ENCODE peak calls at places on chromosomes 16 and 17, in five cellular contexts. Z is spleen, C is tibial nerve, X is HCT116, Y is body of pancreas. O is an unnamed sample.

GRCh38 chr16:55037051-55037450 is 106.4 kb downstream of the IRX5 start:
- DNase-seq in Z (no peak), C (no peak), X (no peak), Y (no peak), O (no peak)

GRCh38 chr17:76726766-76727718 is at the start of gene METTL23:
- DNase-seq in Z (peak; percentile 97), C (peak; percentile 71), X (no peak), Y (peak; percentile 88), O (peak; percentile 92)

GRCh38 chr17:45895304-45895968 is 1.1 kb downstream of the MAPT start:
- DNase-seq in Z (no peak), C (no peak), X (no peak), Y (peak; percentile 20), O (no peak)

GRCh38 chr17:72311004-72311403 is 190.2 kb downstream of the SOX9 start:
- DNase-seq in Z (no peak), C (no peak), X (no peak), Y (no peak), O (no peak)

GRCh38 chr16:71666264-71666663 is 40.3 kb downstream of the MARVELD3 start:
- DNase-seq in Z (no peak), C (no peak), X (no peak), Y (no peak), O (no peak)

GRCh38 chr17:82772026-82772425 is 20.2 kb downstream of the TBCD start:
- DNase-seq in Z (no peak), C (no peak), X (no peak), Y (peak; percentile 51), O (no peak)

GRCh38 chr16:49513040-49513439 is 139.4 kb downstream of the C16orf78 start:
- DNase-seq in Z (peak; percentile 41), C (no peak), X (no peak), Y (no peak), O (no peak)

GRCh38 chr17:47872019-47872650 is 21.2 kb upstream of the SP6 start:
- DNase-seq in Z (peak; percentile 33), C (no peak), X (no peak), Y (no peak), O (no peak)

GRCh38 chr16:74232831-74233465 is 63.7 kb upstream of the PSMD7 start:
- DNase-seq in Z (no peak), C (no peak), X (no peak), Y (no peak), O (no peak)

GRCh38 chr16:30350134-30350871 is 4.8 kb downstream of the CD2BP2 start:
- DNase-seq in Z (peak; percentile 6), C (no peak), X (no peak), Y (no peak), O (no peak)

GRCh38 chr17:8117980-8118768 is at the start of gene ALOXE3:
- DNase-seq in Z (peak; percentile 81), C (no peak), X (peak; percentile 84), Y (peak; percentile 42), O (no peak)

GRCh38 chr16:57187508-57187854 is 1.4 kb downstream of the RSPRY1 start:
- DNase-seq in Z (no peak), C (no peak), X (no peak), Y (peak; percentile 26), O (no peak)

GRCh38 chr16:22204091-22204655 is 1.9 kb upstream of the EEF2K start:
- DNase-seq in Z (no peak), C (no peak), X (no peak), Y (no peak), O (no peak)

GRCh38 chr16:89581861-89582563 is 6.5 kb downstream of the CPNE7 start:
- DNase-seq in Z (peak; percentile 68), C (no peak), X (no peak), Y (peak; percentile 47), O (no peak)

GRCh38 chr16:88451586-88452484 is 1.2 kb upstream of the ZFPM1 start:
- DNase-seq in Z (no peak), C (no peak), X (peak; percentile 36), Y (no peak), O (no peak)

DNA sequence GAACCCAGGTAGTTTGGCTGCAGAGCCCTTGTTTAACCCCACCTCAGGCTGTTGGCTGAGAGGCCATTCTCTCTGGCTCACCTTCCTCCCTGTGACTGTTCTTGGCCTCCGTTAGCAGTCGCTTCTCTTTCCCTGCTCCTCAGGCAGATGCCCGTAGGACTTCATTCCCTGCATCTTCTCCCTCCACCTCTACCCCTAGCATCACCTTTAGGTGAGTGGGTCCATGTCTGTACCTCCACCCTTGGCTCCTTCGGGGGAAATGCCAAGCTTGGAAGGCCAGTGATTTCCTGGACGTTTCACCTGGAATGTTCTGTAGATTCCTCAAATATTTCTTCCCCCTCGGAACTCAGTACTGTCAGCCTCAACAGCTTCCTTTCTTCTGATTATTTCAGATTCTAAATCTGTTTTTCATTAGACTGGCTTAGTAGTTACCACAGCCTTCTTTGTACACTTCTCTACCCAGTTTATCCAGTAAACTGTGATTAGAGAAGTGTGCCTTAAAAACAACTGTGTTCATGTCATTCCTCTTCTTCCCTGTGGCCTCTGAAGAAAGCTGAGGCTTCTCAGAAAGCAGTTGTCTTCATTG is 227.9 kb downstream of the MSI2 start:
- DNase-seq in Z (no peak), C (no peak), X (no peak), Y (no peak), O (no peak)
- H3K4me1 ChIP-seq in Z (peaks cover 50% of the 10 kb centered on the region), C (no peaks in the 10 kb centered on the region), X (no peaks in the 10 kb centered on the region), Y (no peaks in the 10 kb centered on the region), O (peaks cover 48% of the 10 kb centered on the region)

DNA sequence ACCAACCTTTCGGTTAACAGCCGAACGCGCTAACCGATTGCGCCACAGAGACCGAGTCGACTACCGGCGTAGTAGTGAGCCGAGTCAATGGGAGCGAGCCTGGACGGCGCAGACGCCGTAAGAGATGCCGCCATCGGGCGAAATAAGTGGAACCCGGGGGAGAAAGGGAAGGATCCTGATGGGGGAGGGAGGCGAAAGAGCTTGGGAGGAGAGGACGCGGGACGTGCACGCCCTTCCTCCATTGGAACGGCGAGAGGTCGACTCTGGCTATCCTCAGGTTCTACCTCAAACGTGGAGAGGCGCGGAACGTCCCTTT is 780 bp upstream of the PSMB3 start:
- DNase-seq in Z (peak; percentile 94), C (peak; percentile 73), X (peak; percentile 66), Y (peak; percentile 84), O (peak; percentile 92)
- TF ChIP-seq POLR2A in Z (no peak), C (no peak), X (no peak), Y (no peak), O (no peak)

GRCh38 chr16:81462683-81463082 is 18.1 kb downstream of the CMIP start:
- DNase-seq in Z (no peak), C (no peak), X (no peak), Y (no peak), O (no peak)

GRCh38 chr16:81463296-81463890 is 18.8 kb downstream of the CMIP start:
- DNase-seq in Z (peak; percentile 71), C (no peak), X (no peak), Y (no peak), O (no peak)

GRCh38 chr16:81465375-81465943 is 20.9 kb downstream of the CMIP start:
- DNase-seq in Z (peak; percentile 70), C (no peak), X (no peak), Y (peak; percentile 69), O (no peak)

GRCh38 chr16:81466351-81466960 is 21.8 kb downstream of the CMIP start:
- DNase-seq in Z (no peak), C (no peak), X (no peak), Y (no peak), O (no peak)

DNA sequence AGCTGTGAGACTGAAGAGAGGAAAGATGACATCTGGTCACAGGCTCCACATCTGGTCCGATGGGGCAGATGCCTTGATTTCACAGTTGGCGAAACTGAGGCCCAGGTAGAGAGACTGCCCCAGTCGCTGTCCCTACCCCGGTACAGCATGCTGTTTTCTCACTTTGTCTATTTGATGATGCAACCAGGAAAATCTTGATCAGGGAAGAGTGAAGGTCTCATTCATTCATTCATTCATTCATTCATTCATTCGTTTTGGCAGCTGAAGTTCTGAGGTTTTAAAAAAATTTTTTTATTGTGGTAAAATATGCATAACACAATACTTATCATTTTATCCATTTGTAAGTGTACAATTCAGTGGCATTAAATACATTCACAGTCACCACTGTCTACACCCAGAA is 19.7 kb downstream of the CMIP start:
- DNase-seq in Z (no peak), C (no peak), X (no peak), Y (no peak), O (no peak)
- H3K4me1 ChIP-seq in Z (peaks cover 95% of the 10 kb centered on the region), C (no peaks in the 10 kb centered on the region), X (no peaks in the 10 kb centered on the region), Y (peaks cover 35% of the 10 kb centered on the region), O (peaks cover 38% of the 10 kb centered on the region)

DNA sequence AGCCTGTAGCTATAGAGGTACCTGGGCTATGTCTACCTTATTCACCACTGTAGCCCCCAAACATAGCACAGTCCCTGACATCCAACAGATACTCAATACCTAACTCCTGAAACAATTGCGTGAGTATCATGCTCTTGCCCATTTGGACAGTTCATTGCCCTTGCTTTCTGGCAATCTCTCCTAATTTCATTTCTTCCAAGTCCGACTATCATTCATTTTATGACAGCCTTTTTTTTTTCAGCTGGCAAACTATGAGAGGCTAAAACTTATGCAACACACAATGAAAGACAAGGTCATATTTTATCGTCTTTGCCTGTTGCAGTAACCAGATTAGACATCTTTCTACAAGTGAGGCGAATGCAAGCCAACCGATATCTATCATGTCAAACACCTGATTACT is 169.2 kb downstream of the RBFOX1 start:
- DNase-seq in Z (no peak), C (no peak), X (no peak), Y (no peak), O (no peak)
- TF ChIP-seq POLR2A in Z (no peak), C (no peak), X (no peak), Y (no peak), O (no peak)

DNA sequence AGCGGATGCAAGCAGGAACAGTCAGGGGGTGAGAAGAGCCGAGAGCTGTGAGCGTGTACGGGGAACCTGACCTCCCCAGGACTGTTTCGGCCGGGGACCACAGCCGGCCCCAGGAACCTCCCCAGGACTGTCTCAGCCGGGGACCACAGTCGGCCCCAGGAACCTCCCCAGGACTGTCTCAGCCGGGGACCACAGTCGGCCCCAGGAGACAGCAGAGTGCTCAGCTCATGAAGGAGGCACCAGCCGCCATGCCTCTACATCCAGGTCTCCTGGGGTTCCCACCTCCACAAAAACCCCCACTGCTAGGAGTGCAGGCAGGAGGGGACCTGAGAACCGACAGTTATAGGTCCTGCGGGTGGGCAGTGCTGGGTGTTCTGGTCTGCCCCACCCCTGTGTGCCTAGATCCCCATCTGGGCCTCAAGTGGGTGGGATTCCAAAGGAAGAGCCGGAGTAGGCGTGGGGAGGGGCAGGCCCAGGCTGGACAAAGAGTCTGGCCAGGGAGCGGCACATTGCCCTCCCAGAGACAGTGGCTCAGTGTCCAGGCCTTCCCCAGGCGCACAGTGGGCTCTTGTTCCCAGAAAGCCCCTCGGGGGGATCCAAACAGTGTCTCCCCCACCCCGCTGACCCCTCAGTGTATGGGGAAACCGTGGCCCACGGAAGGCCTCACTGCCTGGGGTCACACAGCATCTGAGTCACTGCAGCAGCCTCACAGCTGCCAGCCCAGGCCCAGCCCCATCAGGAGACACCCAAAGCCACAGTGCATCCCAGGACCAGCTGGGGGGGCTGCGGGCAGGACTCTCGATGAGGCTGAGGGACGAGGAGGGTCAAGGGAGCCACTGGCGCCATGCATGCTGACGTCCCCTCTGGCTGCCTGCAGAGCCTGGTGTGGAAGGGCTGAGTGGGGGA is 4.3 kb downstream of the RHBDF1 start:
- DNase-seq in Z (peak; percentile 62), C (peak; percentile 57), X (no peak), Y (no peak), O (no peak)
- H3K4me1 ChIP-seq in Z (peaks cover 69% of the 10 kb centered on the region), C (no peaks in the 10 kb centered on the region), X (peaks cover 13% of the 10 kb centered on the region), Y (peaks cover 42% of the 10 kb centered on the region), O (peaks cover 72% of the 10 kb centered on the region)